ENCODE peak calls at places on chromosomes 5 and 9, in ten cellular contexts. P, L, W, T, S, H, I, C, U and Z are unnamed samples.

GRCh38 chr5:140246378-140247122 is 56.4 kb downstream of the PFDN1 start:
- DNase-seq in W (peak; percentile 85), P (no peak), L (no peak), U (no peak), C (no peak), T (no peak), H (peak; percentile 89), S (peak; percentile 84), I (no peak), Z (peak; percentile 50)

GRCh38 chr9:7802666-7803065 is 3.1 kb upstream of the DMAC1 start:
- DNase-seq in L (no peak), P (no peak), U (no peak), S (peak; percentile 29), T (no peak), H (no peak), C (no peak), I (no peak), W (no peak), Z (no peak)

GRCh38 chr9:133148351-133149129 is 15.2 kb downstream of the GBGT1 start:
- DNase-seq in L (peak; percentile 40), H (peak; percentile 88), U (peak; percentile 93), C (peak; percentile 68), I (no peak), S (peak; percentile 38), P (no peak), W (peak; percentile 71), T (no peak), Z (peak; percentile 64)

GRCh38 chr5:173802670-173803165 is 85.4 kb upstream of the CPEB4 start:
- DNase-seq in P (no peak), S (peak; percentile 11), H (peak; percentile 69), W (peak; percentile 57), I (peak; percentile 95), C (peak; percentile 65), L (peak; percentile 54), U (peak; percentile 85), T (no peak), Z (no peak)

GRCh38 chr5:26649000-26649399 is 389.4 kb downstream of the CDH9 start:
- DNase-seq in C (no peak), H (no peak), U (no peak), P (no peak), I (no peak), W (no peak), S (no peak), L (no peak), T (no peak), Z (no peak)

GRCh38 chr5:64637144-64637543 is 53.2 kb upstream of the SHISAL2B start:
- DNase-seq in T (no peak), L (no peak), C (no peak), P (no peak), S (no peak), H (no peak), U (no peak), W (no peak), I (no peak), Z (no peak)

GRCh38 chr5:170436335-170436734 is 47.2 kb upstream of the KCNMB1 start:
- DNase-seq in C (no peak), L (no peak), S (no peak), I (no peak), U (no peak), H (no peak), P (no peak), T (no peak), W (no peak), Z (no peak)

GRCh38 chr9:134306583-134307222 is 19.6 kb upstream of the RXRA start:
- DNase-seq in W (no peak), L (no peak), C (no peak), S (no peak), U (no peak), T (no peak), H (peak; percentile 45), I (no peak), P (no peak), Z (no peak)

GRCh38 chr5:66892715-66893114 is 296.5 kb downstream of the MAST4 start:
- DNase-seq in U (no peak), I (no peak), L (no peak), C (no peak), T (no peak), S (peak; percentile 63), W (no peak), P (no peak), H (no peak), Z (no peak)

GRCh38 chr9:100222674-100223073 is 123.6 kb downstream of the INVS start:
- DNase-seq in C (no peak), U (no peak), L (peak; percentile 18), I (no peak), H (no peak), P (no peak), W (no peak), T (no peak), S (peak; percentile 53), Z (no peak)

GRCh38 chr9:18490591-18491370 is 16.8 kb downstream of the ADAMTSL1 start:
- DNase-seq in C (no peak), H (no peak), T (no peak), U (peak; percentile 89), P (no peak), I (no peak), W (peak; percentile 11), S (peak; percentile 99), L (no peak), Z (peak; percentile 19)

GRCh38 chr5:170312666-170313065 is 15.1 kb upstream of the LCP2 start:
- DNase-seq in I (no peak), H (no peak), S (peak; percentile 3), L (no peak), W (peak; percentile 21), T (no peak), C (no peak), P (no peak), U (peak; percentile 81), Z (no peak)

GRCh38 chr9:9257999-9258398 is 1354.8 kb downstream of the PTPRD start:
- DNase-seq in T (no peak), I (no peak), C (no peak), U (no peak), L (no peak), S (no peak), P (no peak), H (no peak), W (no peak), Z (no peak)

GRCh38 chr5:38595149-38595725 is 38.8 kb upstream of the LIFR start:
- DNase-seq in H (no peak), T (no peak), U (no peak), I (no peak), P (no peak), L (no peak), W (no peak), S (peak; percentile 61), C (no peak), Z (peak; percentile 42)

GRCh38 chr5:14463629-14464028 is 118.0 kb upstream of the OTULINL start:
- DNase-seq in U (peak; percentile 75), S (peak; percentile 75), H (no peak), T (no peak), I (no peak), L (peak; percentile 25), W (no peak), C (no peak), P (no peak), Z (no peak)

GRCh38 chr5:170280090-170280493 is 17.5 kb downstream of the LCP2 start:
- DNase-seq in U (peak; percentile 31), H (peak; percentile 84), C (no peak), I (no peak), L (no peak), W (no peak), T (no peak), P (no peak), S (no peak), Z (no peak)

GRCh38 chr5:15499528-15500325 is at the start of gene FBXL7:
- DNase-seq in L (peak; percentile 28), I (peak; percentile 4), P (no peak), U (peak; percentile 95), T (no peak), C (peak; percentile 37), H (peak; percentile 92), W (peak; percentile 86), S (peak; percentile 75), Z (peak; percentile 84)
- TF ChIP-seq POLR2A in L (peak; percentile 34), I (no peak), P (no peak), U (no peak), T (no peak), C (no peak), H (peak; percentile 24), W (peak; percentile 71), S (peak; percentile 73), Z (peak; percentile 88)

GRCh38 chr5:115601709-115602584 is at the start of gene TICAM2:
- DNase-seq in S (peak; percentile 67), T (peak; percentile 47), L (peak; percentile 52), C (peak; percentile 56), W (peak; percentile 82), U (peak; percentile 92), P (no peak), I (no peak), H (peak; percentile 84), Z (peak; percentile 65)
- TF ChIP-seq POLR2A in S (peak; percentile 53), T (peak; percentile 50), L (no peak), C (no peak), W (peak; percentile 61), U (no peak), P (no peak), I (no peak), H (no peak), Z (peak; percentile 57)

DNA sequence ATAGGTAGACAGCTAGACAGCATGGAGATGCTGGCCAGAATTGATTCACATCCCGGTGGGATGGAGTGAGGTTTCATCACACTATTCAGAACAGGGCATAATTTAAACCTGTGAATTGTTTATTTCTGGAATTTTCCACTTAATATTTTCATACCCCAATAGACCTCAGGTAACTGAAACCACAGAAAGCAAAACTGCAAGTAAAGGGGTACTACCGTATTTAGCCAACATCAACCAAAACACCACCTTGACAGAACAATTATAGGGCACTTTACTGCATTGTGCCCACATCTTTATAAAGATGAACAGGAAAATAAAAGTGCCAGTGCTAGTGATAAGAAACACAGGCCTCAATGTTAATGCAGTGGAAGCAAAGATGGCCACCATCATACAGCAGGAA is 7.5 kb downstream of the SERINC5 start:
- DNase-seq in U (no peak), S (no peak), I (no peak), L (no peak), C (no peak), H (no peak), P (no peak), T (no peak), W (no peak), Z (no peak)
- TF ChIP-seq POLR2A in U (no peak), S (no peak), I (no peak), L (no peak), C (no peak), H (no peak), P (no peak), T (no peak), W (no peak), Z (no peak)

DNA sequence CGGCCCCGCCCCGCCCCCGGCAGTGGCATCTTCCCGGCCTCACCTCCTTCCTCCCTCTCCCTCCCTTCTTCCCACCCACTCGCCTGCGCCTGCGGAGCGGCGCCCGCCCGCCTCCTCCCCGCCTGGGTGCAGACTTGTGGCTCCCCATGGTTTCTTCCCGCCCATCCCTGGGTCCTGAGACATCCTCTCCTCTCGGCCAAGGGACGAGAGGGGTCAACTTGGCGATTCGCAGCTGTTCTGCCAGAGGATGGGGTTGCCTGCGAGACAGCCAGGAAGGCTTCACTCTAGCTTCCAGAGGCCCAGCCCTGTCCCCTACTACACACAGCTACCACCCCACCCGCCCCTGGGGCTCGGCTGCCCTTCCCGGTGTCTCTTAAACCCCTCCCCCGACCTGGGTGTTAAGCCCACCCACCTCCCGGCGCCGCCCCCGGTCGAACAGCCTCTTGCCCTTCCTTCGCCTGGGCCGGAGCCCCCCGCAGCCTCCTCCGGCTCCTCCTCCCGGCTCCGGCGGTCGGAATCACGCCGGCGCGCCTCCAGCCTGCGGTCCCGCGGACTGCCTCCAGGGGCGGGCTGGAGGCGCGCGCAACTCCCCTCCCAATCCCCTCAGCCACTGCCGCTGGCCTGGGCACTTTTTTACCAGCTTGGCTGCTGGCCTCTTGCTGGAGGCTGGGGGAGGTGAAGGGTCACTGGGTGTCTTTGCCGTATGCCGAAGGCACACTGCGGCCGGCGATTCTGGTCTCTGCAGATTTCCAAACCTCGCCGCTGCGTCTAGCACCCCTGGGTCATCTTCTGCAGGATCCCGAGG is 1.9 kb downstream of the JADE2 start:
- DNase-seq in W (peak; percentile 91), S (peak; percentile 90), C (peak; percentile 82), H (peak; percentile 94), P (no peak), L (peak; percentile 94), T (peak; percentile 87), U (peak; percentile 98), I (peak; percentile 66), Z (peak; percentile 88)
- TF ChIP-seq POLR2A in W (peak; percentile 50), S (peak; percentile 23), C (no peak), H (no peak), P (no peak), L (peak; percentile 34), T (no peak), U (peak; percentile 3), I (no peak), Z (peak; percentile 52)